ENCODE peak calls at places on chromosomes 13 and 19, in ten cellular contexts. One of them, this sample, is unnamed.
A peak's percentile ranks its signal among the peaks of the same experiment; 100 is the strongest.

GRCh38 chr13:45398862-45399261 is 19.3 kb downstream of the SLC25A30 start:
- DNase-seq in psoas muscle: no peak
- DNase-seq in HS-5: no peak
- DNase-seq in GM06990: no peak
- DNase-seq in GM03348: no peak
- DNase-seq in EL: no peak
- DNase-seq in stimulated activated CD8-positive, alpha-beta memory T cell treated with anti-CD3 and anti-CD28 coated beads, Interleukin-15, amount 100 ng/mL, for 1 hour: no peak
- DNase-seq in C1 segment of cervical spinal cord: no peak
- DNase-seq in cardiac fibroblast: no peak
- DNase-seq in choroid plexus epithelial cell: no peak
- DNase-seq in this sample: no peak

GRCh38 chr19:27672309-27673047 is 1540.5 kb downstream of the UQCRFS1 start:
- DNase-seq in psoas muscle: no peak
- DNase-seq in HS-5: no peak
- DNase-seq in GM06990: no peak
- DNase-seq in GM03348: no peak
- DNase-seq in EL: no peak
- DNase-seq in stimulated activated CD8-positive, alpha-beta memory T cell treated with anti-CD3 and anti-CD28 coated beads, Interleukin-15, amount 100 ng/mL, for 1 hour: no peak
- DNase-seq in C1 segment of cervical spinal cord: no peak
- DNase-seq in cardiac fibroblast: no peak
- DNase-seq in choroid plexus epithelial cell: no peak
- DNase-seq in this sample: no peak

GRCh38 chr13:113022391-113023216 is 53.6 kb downstream of the MCF2L start:
- DNase-seq in psoas muscle: no peak
- DNase-seq in HS-5: no peak
- DNase-seq in GM06990: no peak
- DNase-seq in GM03348: no peak
- DNase-seq in EL: no peak
- DNase-seq in stimulated activated CD8-positive, alpha-beta memory T cell treated with anti-CD3 and anti-CD28 coated beads, Interleukin-15, amount 100 ng/mL, for 1 hour: no peak
- DNase-seq in C1 segment of cervical spinal cord: no peak
- DNase-seq in cardiac fibroblast: no peak
- DNase-seq in choroid plexus epithelial cell: no peak
- DNase-seq in this sample: no peak

GRCh38 chr13:86563308-86563707 is 764.1 kb upstream of the SLITRK6 start:
- DNase-seq in psoas muscle: no peak
- DNase-seq in HS-5: no peak
- DNase-seq in GM06990: no peak
- DNase-seq in GM03348: peak; percentile 29
- DNase-seq in EL: no peak
- DNase-seq in stimulated activated CD8-positive, alpha-beta memory T cell treated with anti-CD3 and anti-CD28 coated beads, Interleukin-15, amount 100 ng/mL, for 1 hour: no peak
- DNase-seq in C1 segment of cervical spinal cord: no peak
- DNase-seq in cardiac fibroblast: no peak
- DNase-seq in choroid plexus epithelial cell: peak; percentile 51
- DNase-seq in this sample: peak; percentile 7

GRCh38 chr19:47005873-47006272 is 13.8 kb upstream of the NPAS1 start:
- DNase-seq in psoas muscle: no peak
- DNase-seq in HS-5: no peak
- DNase-seq in GM06990: no peak
- DNase-seq in GM03348: no peak
- DNase-seq in EL: no peak
- DNase-seq in stimulated activated CD8-positive, alpha-beta memory T cell treated with anti-CD3 and anti-CD28 coated beads, Interleukin-15, amount 100 ng/mL, for 1 hour: no peak
- DNase-seq in C1 segment of cervical spinal cord: no peak
- DNase-seq in cardiac fibroblast: no peak
- DNase-seq in choroid plexus epithelial cell: no peak
- DNase-seq in this sample: no peak

GRCh38 chr19:5806905-5807304 is 2.0 kb downstream of the NRTN start:
- DNase-seq in psoas muscle: no peak
- DNase-seq in HS-5: no peak
- DNase-seq in GM06990: no peak
- DNase-seq in GM03348: no peak
- DNase-seq in EL: no peak
- DNase-seq in stimulated activated CD8-positive, alpha-beta memory T cell treated with anti-CD3 and anti-CD28 coated beads, Interleukin-15, amount 100 ng/mL, for 1 hour: no peak
- DNase-seq in C1 segment of cervical spinal cord: no peak
- DNase-seq in cardiac fibroblast: no peak
- DNase-seq in choroid plexus epithelial cell: no peak
- DNase-seq in this sample: no peak

GRCh38 chr13:110557610-110558305 is 3.8 kb downstream of the RAB20 start:
- DNase-seq in psoas muscle: no peak
- DNase-seq in HS-5: no peak
- DNase-seq in GM06990: no peak
- DNase-seq in GM03348: no peak
- DNase-seq in EL: no peak
- DNase-seq in stimulated activated CD8-positive, alpha-beta memory T cell treated with anti-CD3 and anti-CD28 coated beads, Interleukin-15, amount 100 ng/mL, for 1 hour: no peak
- DNase-seq in C1 segment of cervical spinal cord: no peak
- DNase-seq in cardiac fibroblast: no peak
- DNase-seq in choroid plexus epithelial cell: no peak
- DNase-seq in this sample: no peak

GRCh38 chr19:11458236-11458900 is 22.5 kb downstream of the ELAVL3 start:
- DNase-seq in psoas muscle: no peak
- DNase-seq in HS-5: no peak
- DNase-seq in GM06990: no peak
- DNase-seq in GM03348: no peak
- DNase-seq in EL: no peak
- DNase-seq in stimulated activated CD8-positive, alpha-beta memory T cell treated with anti-CD3 and anti-CD28 coated beads, Interleukin-15, amount 100 ng/mL, for 1 hour: no peak
- DNase-seq in C1 segment of cervical spinal cord: no peak
- DNase-seq in cardiac fibroblast: no peak
- DNase-seq in choroid plexus epithelial cell: no peak
- DNase-seq in this sample: no peak

GRCh38 chr19:8631425-8631819 is 989 bp downstream of the NFILZ start:
- DNase-seq in psoas muscle: no peak
- DNase-seq in HS-5: no peak
- DNase-seq in GM06990: no peak
- DNase-seq in GM03348: no peak
- DNase-seq in EL: peak; percentile 33
- DNase-seq in stimulated activated CD8-positive, alpha-beta memory T cell treated with anti-CD3 and anti-CD28 coated beads, Interleukin-15, amount 100 ng/mL, for 1 hour: no peak
- DNase-seq in C1 segment of cervical spinal cord: no peak
- DNase-seq in cardiac fibroblast: peak; percentile 62
- DNase-seq in choroid plexus epithelial cell: peak; percentile 96
- DNase-seq in this sample: no peak

GRCh38 chr19:24029941-24030636 is 56.9 kb upstream of the ZNF254 start:
- DNase-seq in psoas muscle: no peak
- DNase-seq in HS-5: no peak
- DNase-seq in GM06990: no peak
- DNase-seq in GM03348: no peak
- DNase-seq in EL: no peak
- DNase-seq in stimulated activated CD8-positive, alpha-beta memory T cell treated with anti-CD3 and anti-CD28 coated beads, Interleukin-15, amount 100 ng/mL, for 1 hour: no peak
- DNase-seq in C1 segment of cervical spinal cord: no peak
- DNase-seq in cardiac fibroblast: no peak
- DNase-seq in choroid plexus epithelial cell: no peak
- DNase-seq in this sample: no peak

GRCh38 chr13:21242236-21242635 is 65.8 kb downstream of the MRPL57 start:
- DNase-seq in psoas muscle: no peak
- DNase-seq in HS-5: no peak
- DNase-seq in GM06990: no peak
- DNase-seq in GM03348: no peak
- DNase-seq in EL: no peak
- DNase-seq in stimulated activated CD8-positive, alpha-beta memory T cell treated with anti-CD3 and anti-CD28 coated beads, Interleukin-15, amount 100 ng/mL, for 1 hour: no peak
- DNase-seq in C1 segment of cervical spinal cord: no peak
- DNase-seq in cardiac fibroblast: no peak
- DNase-seq in choroid plexus epithelial cell: no peak
- DNase-seq in this sample: no peak

GRCh38 chr13:20616059-20616797 is 49.3 kb downstream of the IFT88 start:
- DNase-seq in psoas muscle: no peak
- DNase-seq in HS-5: peak; percentile 36
- DNase-seq in GM06990: no peak
- DNase-seq in GM03348: peak; percentile 18
- DNase-seq in EL: peak; percentile 83
- DNase-seq in stimulated activated CD8-positive, alpha-beta memory T cell treated with anti-CD3 and anti-CD28 coated beads, Interleukin-15, amount 100 ng/mL, for 1 hour: no peak
- DNase-seq in C1 segment of cervical spinal cord: no peak
- DNase-seq in cardiac fibroblast: peak; percentile 92
- DNase-seq in choroid plexus epithelial cell: peak; percentile 87
- DNase-seq in this sample: no peak

GRCh38 chr19:8487137-8487851 is 15.1 kb downstream of the PRAM1 start:
- DNase-seq in psoas muscle: no peak
- DNase-seq in HS-5: no peak
- DNase-seq in GM06990: no peak
- DNase-seq in GM03348: no peak
- DNase-seq in EL: no peak
- DNase-seq in stimulated activated CD8-positive, alpha-beta memory T cell treated with anti-CD3 and anti-CD28 coated beads, Interleukin-15, amount 100 ng/mL, for 1 hour: peak; percentile 22
- DNase-seq in C1 segment of cervical spinal cord: peak; percentile 68
- DNase-seq in cardiac fibroblast: no peak
- DNase-seq in choroid plexus epithelial cell: no peak
- DNase-seq in this sample: peak; percentile 70

GRCh38 chr19:53878786-53879144 is 3.2 kb upstream of the PRKCG start:
- DNase-seq in psoas muscle: no peak
- DNase-seq in HS-5: no peak
- DNase-seq in GM06990: no peak
- DNase-seq in GM03348: no peak
- DNase-seq in EL: no peak
- DNase-seq in stimulated activated CD8-positive, alpha-beta memory T cell treated with anti-CD3 and anti-CD28 coated beads, Interleukin-15, amount 100 ng/mL, for 1 hour: no peak
- DNase-seq in C1 segment of cervical spinal cord: no peak
- DNase-seq in cardiac fibroblast: peak; percentile 30
- DNase-seq in choroid plexus epithelial cell: no peak
- DNase-seq in this sample: no peak

GRCh38 chr19:2618611-2619010 is 83.9 kb downstream of the GNG7 start:
- DNase-seq in psoas muscle: peak; percentile 60
- DNase-seq in HS-5: no peak
- DNase-seq in GM06990: no peak
- DNase-seq in GM03348: peak; percentile 49
- DNase-seq in EL: peak; percentile 65
- DNase-seq in stimulated activated CD8-positive, alpha-beta memory T cell treated with anti-CD3 and anti-CD28 coated beads, Interleukin-15, amount 100 ng/mL, for 1 hour: peak; percentile 43
- DNase-seq in C1 segment of cervical spinal cord: no peak
- DNase-seq in cardiac fibroblast: peak; percentile 71
- DNase-seq in choroid plexus epithelial cell: no peak
- DNase-seq in this sample: no peak

GRCh38 chr19:21947775-21948174 is 63.0 kb downstream of the ZNF208 start:
- DNase-seq in psoas muscle: no peak
- DNase-seq in HS-5: no peak
- DNase-seq in GM06990: no peak
- DNase-seq in GM03348: no peak
- DNase-seq in EL: peak; percentile 0
- DNase-seq in stimulated activated CD8-positive, alpha-beta memory T cell treated with anti-CD3 and anti-CD28 coated beads, Interleukin-15, amount 100 ng/mL, for 1 hour: no peak
- DNase-seq in C1 segment of cervical spinal cord: no peak
- DNase-seq in cardiac fibroblast: peak; percentile 11
- DNase-seq in choroid plexus epithelial cell: peak; percentile 14
- DNase-seq in this sample: no peak

GRCh38 chr19:39352549-39353285 is 10.5 kb downstream of the SAMD4B start:
- DNase-seq in psoas muscle: no peak
- DNase-seq in HS-5: no peak
- DNase-seq in GM06990: no peak
- DNase-seq in GM03348: peak; percentile 54
- DNase-seq in EL: no peak
- DNase-seq in stimulated activated CD8-positive, alpha-beta memory T cell treated with anti-CD3 and anti-CD28 coated beads, Interleukin-15, amount 100 ng/mL, for 1 hour: no peak
- DNase-seq in C1 segment of cervical spinal cord: no peak
- DNase-seq in cardiac fibroblast: no peak
- DNase-seq in choroid plexus epithelial cell: no peak
- DNase-seq in this sample: no peak

GRCh38 chr19:52535831-52536800 is 8.6 kb downstream of the ZNF808 start:
- DNase-seq in psoas muscle: peak; percentile 91
- DNase-seq in HS-5: no peak
- DNase-seq in GM06990: peak; percentile 92
- DNase-seq in GM03348: peak; percentile 94
- DNase-seq in EL: peak; percentile 91
- DNase-seq in stimulated activated CD8-positive, alpha-beta memory T cell treated with anti-CD3 and anti-CD28 coated beads, Interleukin-15, amount 100 ng/mL, for 1 hour: peak; percentile 80
- DNase-seq in C1 segment of cervical spinal cord: peak; percentile 47
- DNase-seq in cardiac fibroblast: peak; percentile 84
- DNase-seq in choroid plexus epithelial cell: peak; percentile 76
- DNase-seq in this sample: peak; percentile 42

GRCh38 chr13:31731923-31732322 is 7.4 kb upstream of the RXFP2 start:
- DNase-seq in psoas muscle: no peak
- DNase-seq in HS-5: no peak
- DNase-seq in GM06990: no peak
- DNase-seq in GM03348: no peak
- DNase-seq in EL: peak; percentile 20
- DNase-seq in stimulated activated CD8-positive, alpha-beta memory T cell treated with anti-CD3 and anti-CD28 coated beads, Interleukin-15, amount 100 ng/mL, for 1 hour: no peak
- DNase-seq in C1 segment of cervical spinal cord: no peak
- DNase-seq in cardiac fibroblast: peak; percentile 30
- DNase-seq in choroid plexus epithelial cell: no peak
- DNase-seq in this sample: no peak

GRCh38 chr13:60112771-60113170 is 51.0 kb downstream of the DIAPH3 start:
- DNase-seq in psoas muscle: no peak
- DNase-seq in HS-5: peak; percentile 6
- DNase-seq in GM06990: no peak
- DNase-seq in GM03348: peak; percentile 42
- DNase-seq in EL: peak; percentile 48
- DNase-seq in stimulated activated CD8-positive, alpha-beta memory T cell treated with anti-CD3 and anti-CD28 coated beads, Interleukin-15, amount 100 ng/mL, for 1 hour: no peak
- DNase-seq in C1 segment of cervical spinal cord: no peak
- DNase-seq in cardiac fibroblast: peak; percentile 76
- DNase-seq in choroid plexus epithelial cell: peak; percentile 24
- DNase-seq in this sample: no peak

GRCh38 chr13:95193509-95194230 is 107.6 kb downstream of the ABCC4 start:
- DNase-seq in psoas muscle: no peak
- DNase-seq in HS-5: no peak
- DNase-seq in GM06990: no peak
- DNase-seq in GM03348: no peak
- DNase-seq in EL: no peak
- DNase-seq in stimulated activated CD8-positive, alpha-beta memory T cell treated with anti-CD3 and anti-CD28 coated beads, Interleukin-15, amount 100 ng/mL, for 1 hour: no peak
- DNase-seq in C1 segment of cervical spinal cord: peak; percentile 12
- DNase-seq in cardiac fibroblast: no peak
- DNase-seq in choroid plexus epithelial cell: no peak
- DNase-seq in this sample: peak; percentile 37

GRCh38 chr13:38667526-38668094 is 19.3 kb upstream of the FREM2 start:
- DNase-seq in psoas muscle: no peak
- DNase-seq in HS-5: no peak
- DNase-seq in GM06990: no peak
- DNase-seq in GM03348: no peak
- DNase-seq in EL: no peak
- DNase-seq in stimulated activated CD8-positive, alpha-beta memory T cell treated with anti-CD3 and anti-CD28 coated beads, Interleukin-15, amount 100 ng/mL, for 1 hour: no peak
- DNase-seq in C1 segment of cervical spinal cord: no peak
- DNase-seq in cardiac fibroblast: no peak
- DNase-seq in choroid plexus epithelial cell: peak; percentile 30
- DNase-seq in this sample: no peak

GRCh38 chr13:28528848-28529247 is 33.9 kb upstream of the FLT1 start:
- DNase-seq in psoas muscle: no peak
- DNase-seq in HS-5: no peak
- DNase-seq in GM06990: no peak
- DNase-seq in GM03348: no peak
- DNase-seq in EL: peak; percentile 49
- DNase-seq in stimulated activated CD8-positive, alpha-beta memory T cell treated with anti-CD3 and anti-CD28 coated beads, Interleukin-15, amount 100 ng/mL, for 1 hour: no peak
- DNase-seq in C1 segment of cervical spinal cord: no peak
- DNase-seq in cardiac fibroblast: no peak
- DNase-seq in choroid plexus epithelial cell: no peak
- DNase-seq in this sample: peak; percentile 48

GRCh38 chr13:87671031-87671823 is at the start of gene SLITRK5:
- DNase-seq in psoas muscle: peak; percentile 73
- DNase-seq in HS-5: no peak
- DNase-seq in GM06990: peak; percentile 19
- DNase-seq in GM03348: peak; percentile 81
- DNase-seq in EL: peak; percentile 28
- DNase-seq in stimulated activated CD8-positive, alpha-beta memory T cell treated with anti-CD3 and anti-CD28 coated beads, Interleukin-15, amount 100 ng/mL, for 1 hour: peak; percentile 35
- DNase-seq in C1 segment of cervical spinal cord: peak; percentile 82
- DNase-seq in cardiac fibroblast: peak; percentile 34
- DNase-seq in choroid plexus epithelial cell: peak; percentile 64
- DNase-seq in this sample: peak; percentile 76

GRCh38 chr19:1855040-1855827 is 7.0 kb upstream of the REXO1 start:
- DNase-seq in psoas muscle: peak; percentile 87
- DNase-seq in HS-5: no peak
- DNase-seq in GM06990: peak; percentile 88
- DNase-seq in GM03348: peak; percentile 98
- DNase-seq in EL: peak; percentile 93
- DNase-seq in stimulated activated CD8-positive, alpha-beta memory T cell treated with anti-CD3 and anti-CD28 coated beads, Interleukin-15, amount 100 ng/mL, for 1 hour: peak; percentile 60
- DNase-seq in C1 segment of cervical spinal cord: peak; percentile 75
- DNase-seq in cardiac fibroblast: peak; percentile 90
- DNase-seq in choroid plexus epithelial cell: peak; percentile 82
- DNase-seq in this sample: peak; percentile 76

GRCh38 chr19:41872775-41873647 is 4.1 kb upstream of the CD79A start:
- DNase-seq in psoas muscle: peak; percentile 42
- DNase-seq in HS-5: no peak
- DNase-seq in GM06990: peak; percentile 80
- DNase-seq in GM03348: peak; percentile 62
- DNase-seq in EL: peak; percentile 66
- DNase-seq in stimulated activated CD8-positive, alpha-beta memory T cell treated with anti-CD3 and anti-CD28 coated beads, Interleukin-15, amount 100 ng/mL, for 1 hour: peak; percentile 44
- DNase-seq in C1 segment of cervical spinal cord: peak; percentile 22
- DNase-seq in cardiac fibroblast: peak; percentile 71
- DNase-seq in choroid plexus epithelial cell: peak; percentile 74
- DNase-seq in this sample: peak; percentile 54

This sample was measured in pons.